ENCODE peak calls at places on chromosome 18, in eight cellular contexts. One of them, this sample, is unnamed.

GRCh38 chr18:79629249-79629558 is 50.4 kb upstream of the CTDP1 start:
- DNase-seq in endothelial cell: no peak
- DNase-seq in ecto neural progenitor cell: no peak
- DNase-seq in fibroblast of lung: no peak
- DNase-seq in Karpas-422: no peak
- DNase-seq in stimulated activated naive CD8-positive, alpha-beta T cell treated with anti-CD3 and anti-CD28 coated beads, Interleukin-15, amount 100 ng/mL, for 72 hours: no peak
- DNase-seq in HCEC 1CT: no peak
- DNase-seq in head of caudate nucleus: no peak
- DNase-seq in this sample: no peak

GRCh38 chr18:74455386-74455785 is 1.7 kb downstream of the DIPK1C start:
- DNase-seq in Karpas-422: no peak
- DNase-seq in stimulated activated naive CD8-positive, alpha-beta T cell treated with anti-CD3 and anti-CD28 coated beads, Interleukin-15, amount 100 ng/mL, for 72 hours: no peak
- DNase-seq in endothelial cell: no peak
- DNase-seq in HCEC 1CT: no peak
- DNase-seq in head of caudate nucleus: no peak
- DNase-seq in ecto neural progenitor cell: no peak
- DNase-seq in fibroblast of lung: no peak
- DNase-seq in this sample: no peak

GRCh38 chr18:79576686-79577351 is 102.8 kb upstream of the CTDP1 start:
- DNase-seq in fibroblast of lung: peak
- DNase-seq in HCEC 1CT: no peak
- DNase-seq in head of caudate nucleus: peak
- DNase-seq in endothelial cell: no peak
- DNase-seq in ecto neural progenitor cell: no peak
- DNase-seq in Karpas-422: no peak
- DNase-seq in stimulated activated naive CD8-positive, alpha-beta T cell treated with anti-CD3 and anti-CD28 coated beads, Interleukin-15, amount 100 ng/mL, for 72 hours: no peak
- DNase-seq in this sample: peak

GRCh38 chr18:615773-616172 is 19.0 kb downstream of the CLUL1 start:
- DNase-seq in fibroblast of lung: peak
- DNase-seq in HCEC 1CT: no peak
- DNase-seq in head of caudate nucleus: no peak
- DNase-seq in Karpas-422: no peak
- DNase-seq in ecto neural progenitor cell: no peak
- DNase-seq in stimulated activated naive CD8-positive, alpha-beta T cell treated with anti-CD3 and anti-CD28 coated beads, Interleukin-15, amount 100 ng/mL, for 72 hours: no peak
- DNase-seq in endothelial cell: no peak
- DNase-seq in this sample: no peak

GRCh38 chr18:76005632-76006031 is 489.4 kb downstream of the ZNF516 start:
- DNase-seq in HCEC 1CT: no peak
- DNase-seq in head of caudate nucleus: no peak
- DNase-seq in Karpas-422: no peak
- DNase-seq in stimulated activated naive CD8-positive, alpha-beta T cell treated with anti-CD3 and anti-CD28 coated beads, Interleukin-15, amount 100 ng/mL, for 72 hours: no peak
- DNase-seq in ecto neural progenitor cell: no peak
- DNase-seq in fibroblast of lung: no peak
- DNase-seq in endothelial cell: no peak
- DNase-seq in this sample: no peak

GRCh38 chr18:35693829-35694228 is 112.3 kb downstream of the GALNT1 start:
- DNase-seq in head of caudate nucleus: no peak
- DNase-seq in HCEC 1CT: no peak
- DNase-seq in ecto neural progenitor cell: no peak
- DNase-seq in Karpas-422: no peak
- DNase-seq in fibroblast of lung: no peak
- DNase-seq in endothelial cell: no peak
- DNase-seq in stimulated activated naive CD8-positive, alpha-beta T cell treated with anti-CD3 and anti-CD28 coated beads, Interleukin-15, amount 100 ng/mL, for 72 hours: no peak
- DNase-seq in this sample: no peak

GRCh38 chr18:2222270-2223185 is 348.8 kb downstream of the METTL4 start:
- DNase-seq in fibroblast of lung: peak
- DNase-seq in Karpas-422: no peak
- DNase-seq in endothelial cell: no peak
- DNase-seq in ecto neural progenitor cell: no peak
- DNase-seq in HCEC 1CT: no peak
- DNase-seq in stimulated activated naive CD8-positive, alpha-beta T cell treated with anti-CD3 and anti-CD28 coated beads, Interleukin-15, amount 100 ng/mL, for 72 hours: no peak
- DNase-seq in head of caudate nucleus: no peak
- DNase-seq in this sample: no peak

GRCh38 chr18:379665-380356 is 112.0 kb upstream of the THOC1 start:
- DNase-seq in Karpas-422: no peak
- DNase-seq in ecto neural progenitor cell: no peak
- DNase-seq in stimulated activated naive CD8-positive, alpha-beta T cell treated with anti-CD3 and anti-CD28 coated beads, Interleukin-15, amount 100 ng/mL, for 72 hours: no peak
- DNase-seq in HCEC 1CT: no peak
- DNase-seq in head of caudate nucleus: no peak
- DNase-seq in fibroblast of lung: peak
- DNase-seq in endothelial cell: no peak
- DNase-seq in this sample: no peak

GRCh38 chr18:69365658-69366057 is 35.0 kb upstream of the DOK6 start:
- DNase-seq in endothelial cell: no peak
- DNase-seq in Karpas-422: no peak
- DNase-seq in stimulated activated naive CD8-positive, alpha-beta T cell treated with anti-CD3 and anti-CD28 coated beads, Interleukin-15, amount 100 ng/mL, for 72 hours: no peak
- DNase-seq in HCEC 1CT: no peak
- DNase-seq in ecto neural progenitor cell: no peak
- DNase-seq in fibroblast of lung: no peak
- DNase-seq in head of caudate nucleus: no peak
- DNase-seq in this sample: no peak

GRCh38 chr18:45063246-45064038 is 382.8 kb downstream of the SETBP1 start:
- DNase-seq in endothelial cell: no peak
- DNase-seq in HCEC 1CT: no peak
- DNase-seq in Karpas-422: no peak
- DNase-seq in ecto neural progenitor cell: no peak
- DNase-seq in head of caudate nucleus: no peak
- DNase-seq in stimulated activated naive CD8-positive, alpha-beta T cell treated with anti-CD3 and anti-CD28 coated beads, Interleukin-15, amount 100 ng/mL, for 72 hours: no peak
- DNase-seq in fibroblast of lung: no peak
- DNase-seq in this sample: no peak

GRCh38 chr18:49849331-49850217 is 36.2 kb upstream of the ACAA2 start:
- DNase-seq in Karpas-422: no peak
- DNase-seq in head of caudate nucleus: no peak
- DNase-seq in stimulated activated naive CD8-positive, alpha-beta T cell treated with anti-CD3 and anti-CD28 coated beads, Interleukin-15, amount 100 ng/mL, for 72 hours: no peak
- DNase-seq in HCEC 1CT: peak
- DNase-seq in endothelial cell: no peak
- DNase-seq in ecto neural progenitor cell: peak
- DNase-seq in fibroblast of lung: peak
- DNase-seq in this sample: no peak

GRCh38 chr18:55097406-55098170 is 138.3 kb upstream of the CCDC68 start:
- DNase-seq in endothelial cell: no peak
- DNase-seq in Karpas-422: no peak
- DNase-seq in head of caudate nucleus: no peak
- DNase-seq in ecto neural progenitor cell: no peak
- DNase-seq in HCEC 1CT: peak
- DNase-seq in fibroblast of lung: peak
- DNase-seq in stimulated activated naive CD8-positive, alpha-beta T cell treated with anti-CD3 and anti-CD28 coated beads, Interleukin-15, amount 100 ng/mL, for 72 hours: no peak
- DNase-seq in this sample: no peak

GRCh38 chr18:21080576-21080975 is 31.0 kb downstream of the ROCK1 start:
- DNase-seq in HCEC 1CT: no peak
- DNase-seq in ecto neural progenitor cell: no peak
- DNase-seq in Karpas-422: no peak
- DNase-seq in fibroblast of lung: no peak
- DNase-seq in stimulated activated naive CD8-positive, alpha-beta T cell treated with anti-CD3 and anti-CD28 coated beads, Interleukin-15, amount 100 ng/mL, for 72 hours: no peak
- DNase-seq in endothelial cell: no peak
- DNase-seq in head of caudate nucleus: no peak
- DNase-seq in this sample: no peak

GRCh38 chr18:48475635-48476549 is 62.9 kb upstream of the CTIF start:
- DNase-seq in stimulated activated naive CD8-positive, alpha-beta T cell treated with anti-CD3 and anti-CD28 coated beads, Interleukin-15, amount 100 ng/mL, for 72 hours: peak
- DNase-seq in Karpas-422: peak
- DNase-seq in ecto neural progenitor cell: peak
- DNase-seq in endothelial cell: peak
- DNase-seq in head of caudate nucleus: peak
- DNase-seq in HCEC 1CT: peak
- DNase-seq in fibroblast of lung: peak
- DNase-seq in this sample: peak

GRCh38 chr18:77098033-77098432 is 34.5 kb downstream of the MBP start:
- DNase-seq in endothelial cell: no peak
- DNase-seq in ecto neural progenitor cell: no peak
- DNase-seq in head of caudate nucleus: no peak
- DNase-seq in stimulated activated naive CD8-positive, alpha-beta T cell treated with anti-CD3 and anti-CD28 coated beads, Interleukin-15, amount 100 ng/mL, for 72 hours: no peak
- DNase-seq in fibroblast of lung: peak
- DNase-seq in HCEC 1CT: peak
- DNase-seq in Karpas-422: peak
- DNase-seq in this sample: no peak

GRCh38 chr18:77379976-77380375 is 130.3 kb downstream of the GALR1 start:
- DNase-seq in ecto neural progenitor cell: no peak
- DNase-seq in HCEC 1CT: no peak
- DNase-seq in head of caudate nucleus: no peak
- DNase-seq in fibroblast of lung: no peak
- DNase-seq in Karpas-422: no peak
- DNase-seq in endothelial cell: no peak
- DNase-seq in stimulated activated naive CD8-positive, alpha-beta T cell treated with anti-CD3 and anti-CD28 coated beads, Interleukin-15, amount 100 ng/mL, for 72 hours: no peak
- DNase-seq in this sample: no peak

GRCh38 chr18:54358495-54358793 is 738 bp downstream of the C18orf54 start:
- DNase-seq in endothelial cell: no peak
- DNase-seq in head of caudate nucleus: no peak
- DNase-seq in HCEC 1CT: peak
- DNase-seq in Karpas-422: no peak
- DNase-seq in stimulated activated naive CD8-positive, alpha-beta T cell treated with anti-CD3 and anti-CD28 coated beads, Interleukin-15, amount 100 ng/mL, for 72 hours: no peak
- DNase-seq in ecto neural progenitor cell: no peak
- DNase-seq in fibroblast of lung: peak
- DNase-seq in this sample: no peak

GRCh38 chr18:4755848-4756247 is 300.7 kb upstream of the DLGAP1 start:
- DNase-seq in fibroblast of lung: no peak
- DNase-seq in endothelial cell: no peak
- DNase-seq in stimulated activated naive CD8-positive, alpha-beta T cell treated with anti-CD3 and anti-CD28 coated beads, Interleukin-15, amount 100 ng/mL, for 72 hours: no peak
- DNase-seq in ecto neural progenitor cell: no peak
- DNase-seq in head of caudate nucleus: no peak
- DNase-seq in HCEC 1CT: no peak
- DNase-seq in Karpas-422: peak
- DNase-seq in this sample: no peak

GRCh38 chr18:48666613-48667012 is 127.8 kb downstream of the CTIF start:
- DNase-seq in head of caudate nucleus: no peak
- DNase-seq in fibroblast of lung: no peak
- DNase-seq in HCEC 1CT: no peak
- DNase-seq in endothelial cell: no peak
- DNase-seq in ecto neural progenitor cell: no peak
- DNase-seq in Karpas-422: no peak
- DNase-seq in stimulated activated naive CD8-positive, alpha-beta T cell treated with anti-CD3 and anti-CD28 coated beads, Interleukin-15, amount 100 ng/mL, for 72 hours: no peak
- DNase-seq in this sample: no peak

GRCh38 chr18:58091099-58091611 is 47.1 kb downstream of the NEDD4L start:
- DNase-seq in ecto neural progenitor cell: no peak
- DNase-seq in HCEC 1CT: no peak
- DNase-seq in head of caudate nucleus: no peak
- DNase-seq in stimulated activated naive CD8-positive, alpha-beta T cell treated with anti-CD3 and anti-CD28 coated beads, Interleukin-15, amount 100 ng/mL, for 72 hours: no peak
- DNase-seq in Karpas-422: peak
- DNase-seq in endothelial cell: no peak
- DNase-seq in fibroblast of lung: peak
- DNase-seq in this sample: no peak

GRCh38 chr18:48975817-48976649 is 25.3 kb upstream of the SMAD7 start:
- DNase-seq in HCEC 1CT: peak
- DNase-seq in Karpas-422: peak
- DNase-seq in stimulated activated naive CD8-positive, alpha-beta T cell treated with anti-CD3 and anti-CD28 coated beads, Interleukin-15, amount 100 ng/mL, for 72 hours: peak
- DNase-seq in head of caudate nucleus: peak
- DNase-seq in ecto neural progenitor cell: no peak
- DNase-seq in fibroblast of lung: peak
- DNase-seq in endothelial cell: peak
- DNase-seq in this sample: no peak

GRCh38 chr18:55879331-55879730 is 291.3 kb upstream of the TCF4 start:
- DNase-seq in Karpas-422: no peak
- DNase-seq in ecto neural progenitor cell: no peak
- DNase-seq in endothelial cell: no peak
- DNase-seq in stimulated activated naive CD8-positive, alpha-beta T cell treated with anti-CD3 and anti-CD28 coated beads, Interleukin-15, amount 100 ng/mL, for 72 hours: no peak
- DNase-seq in head of caudate nucleus: no peak
- DNase-seq in fibroblast of lung: peak
- DNase-seq in HCEC 1CT: no peak
- DNase-seq in this sample: no peak

GRCh38 chr18:62105373-62105772 is 81.5 kb downstream of the PIGN start:
- DNase-seq in fibroblast of lung: peak
- DNase-seq in head of caudate nucleus: no peak
- DNase-seq in stimulated activated naive CD8-positive, alpha-beta T cell treated with anti-CD3 and anti-CD28 coated beads, Interleukin-15, amount 100 ng/mL, for 72 hours: no peak
- DNase-seq in endothelial cell: no peak
- DNase-seq in Karpas-422: no peak
- DNase-seq in ecto neural progenitor cell: no peak
- DNase-seq in HCEC 1CT: no peak
- DNase-seq in this sample: no peak

GRCh38 chr18:58638446-58638845 is 9.6 kb upstream of the ALPK2 start:
- DNase-seq in HCEC 1CT: no peak
- DNase-seq in stimulated activated naive CD8-positive, alpha-beta T cell treated with anti-CD3 and anti-CD28 coated beads, Interleukin-15, amount 100 ng/mL, for 72 hours: no peak
- DNase-seq in head of caudate nucleus: no peak
- DNase-seq in Karpas-422: peak
- DNase-seq in ecto neural progenitor cell: no peak
- DNase-seq in fibroblast of lung: peak
- DNase-seq in endothelial cell: no peak
- DNase-seq in this sample: no peak

GRCh38 chr18:67354692-67355091 is 161.8 kb downstream of the DSEL start:
- DNase-seq in stimulated activated naive CD8-positive, alpha-beta T cell treated with anti-CD3 and anti-CD28 coated beads, Interleukin-15, amount 100 ng/mL, for 72 hours: no peak
- DNase-seq in fibroblast of lung: no peak
- DNase-seq in head of caudate nucleus: no peak
- DNase-seq in HCEC 1CT: no peak
- DNase-seq in endothelial cell: no peak
- DNase-seq in Karpas-422: no peak
- DNase-seq in ecto neural progenitor cell: no peak
- DNase-seq in this sample: no peak

GRCh38 chr18:2410688-2411087 is 160.6 kb downstream of the METTL4 start:
- DNase-seq in ecto neural progenitor cell: no peak
- DNase-seq in HCEC 1CT: no peak
- DNase-seq in head of caudate nucleus: no peak
- DNase-seq in Karpas-422: no peak
- DNase-seq in stimulated activated naive CD8-positive, alpha-beta T cell treated with anti-CD3 and anti-CD28 coated beads, Interleukin-15, amount 100 ng/mL, for 72 hours: no peak
- DNase-seq in fibroblast of lung: peak
- DNase-seq in endothelial cell: no peak
- DNase-seq in this sample: no peak

GRCh38 chr18:72762505-72763122 is 105.2 kb downstream of the NETO1 start:
- DNase-seq in fibroblast of lung: peak
- DNase-seq in ecto neural progenitor cell: no peak
- DNase-seq in Karpas-422: peak
- DNase-seq in endothelial cell: peak
- DNase-seq in head of caudate nucleus: no peak
- DNase-seq in stimulated activated naive CD8-positive, alpha-beta T cell treated with anti-CD3 and anti-CD28 coated beads, Interleukin-15, amount 100 ng/mL, for 72 hours: peak
- DNase-seq in HCEC 1CT: peak
- DNase-seq in this sample: no peak

GRCh38 chr18:44637210-44638051 is 43.3 kb upstream of the SETBP1 start:
- DNase-seq in ecto neural progenitor cell: no peak
- DNase-seq in HCEC 1CT: no peak
- DNase-seq in head of caudate nucleus: peak
- DNase-seq in fibroblast of lung: peak
- DNase-seq in Karpas-422: no peak
- DNase-seq in stimulated activated naive CD8-positive, alpha-beta T cell treated with anti-CD3 and anti-CD28 coated beads, Interleukin-15, amount 100 ng/mL, for 72 hours: no peak
- DNase-seq in endothelial cell: no peak
- DNase-seq in this sample: no peak

GRCh38 chr18:10340821-10341220 is 113.6 kb upstream of the APCDD1 start:
- DNase-seq in endothelial cell: no peak
- DNase-seq in HCEC 1CT: no peak
- DNase-seq in head of caudate nucleus: no peak
- DNase-seq in Karpas-422: no peak
- DNase-seq in fibroblast of lung: no peak
- DNase-seq in ecto neural progenitor cell: no peak
- DNase-seq in stimulated activated naive CD8-positive, alpha-beta T cell treated with anti-CD3 and anti-CD28 coated beads, Interleukin-15, amount 100 ng/mL, for 72 hours: no peak
- DNase-seq in this sample: no peak

GRCh38 chr18:50737127-50737526 is 82.7 kb downstream of the MRO start:
- DNase-seq in fibroblast of lung: no peak
- DNase-seq in ecto neural progenitor cell: no peak
- DNase-seq in endothelial cell: no peak
- DNase-seq in HCEC 1CT: no peak
- DNase-seq in stimulated activated naive CD8-positive, alpha-beta T cell treated with anti-CD3 and anti-CD28 coated beads, Interleukin-15, amount 100 ng/mL, for 72 hours: no peak
- DNase-seq in Karpas-422: no peak
- DNase-seq in head of caudate nucleus: no peak
- DNase-seq in this sample: no peak

GRCh38 chr18:49832221-49832647 is 18.9 kb upstream of the ACAA2 start:
- DNase-seq in fibroblast of lung: no peak
- DNase-seq in head of caudate nucleus: no peak
- DNase-seq in HCEC 1CT: no peak
- DNase-seq in ecto neural progenitor cell: no peak
- DNase-seq in endothelial cell: no peak
- DNase-seq in Karpas-422: no peak
- DNase-seq in stimulated activated naive CD8-positive, alpha-beta T cell treated with anti-CD3 and anti-CD28 coated beads, Interleukin-15, amount 100 ng/mL, for 72 hours: no peak
- DNase-seq in this sample: no peak

This sample was measured in hypothalamus.